ENCODE peak calls at places on chromosomes 5 and 9, in seven cellular contexts. U, R, H, D, J, T and M are unnamed samples.

GRCh38 chr9:74205071-74205470 is 292.1 kb upstream of the RORB start:
- DNase-seq in T (no peak), R (peak), D (no peak), H (no peak), U (no peak), J (no peak), M (no peak)

GRCh38 chr5:158317507-158317906 is 458.6 kb upstream of the CLINT1 start:
- DNase-seq in U (no peak), H (no peak), T (no peak), R (no peak), D (no peak), J (no peak), M (no peak)

GRCh38 chr9:6024035-6024554 is 8.7 kb upstream of the RANBP6 start:
- DNase-seq in D (peak), H (peak), J (no peak), T (peak), U (peak), R (peak), M (no peak)

GRCh38 chr5:60483046-60483445 is 216.9 kb downstream of the DEPDC1B start:
- DNase-seq in D (no peak), T (no peak), R (no peak), J (no peak), H (no peak), U (no peak), M (peak)

GRCh38 chr5:150386024-150386855 is 26.5 kb downstream of the CD74 start:
- DNase-seq in J (no peak), D (no peak), H (no peak), R (no peak), U (no peak), T (no peak), M (no peak)

GRCh38 chr9:36148652-36149051 is 12.1 kb downstream of the GLIPR2 start:
- DNase-seq in R (peak), T (no peak), U (no peak), J (peak), H (peak), D (peak), M (peak)

GRCh38 chr9:135010363-135010860 is 77.1 kb upstream of the OLFM1 start:
- DNase-seq in U (no peak), J (no peak), D (no peak), H (no peak), T (no peak), R (no peak), M (no peak)

GRCh38 chr5:65100846-65101678 is 332.3 kb downstream of the CWC27 start:
- DNase-seq in H (peak), D (peak), T (peak), U (peak), J (no peak), R (peak), M (peak)

GRCh38 chr9:75088646-75089368 is 493 bp downstream of the OSTF1 start:
- DNase-seq in H (peak), D (peak), T (peak), R (peak), J (peak), U (no peak), M (peak)

GRCh38 chr9:23598994-23599393 is 227.0 kb downstream of the ELAVL2 start:
- DNase-seq in U (no peak), J (no peak), D (no peak), R (no peak), T (no peak), H (no peak), M (no peak)

GRCh38 chr9:36970007-36970888 is 63.8 kb downstream of the PAX5 start:
- DNase-seq in T (peak), J (no peak), U (no peak), H (peak), D (no peak), R (no peak), M (no peak)

GRCh38 chr5:150706776-150707390 is 6.0 kb upstream of the RBM22 start:
- DNase-seq in R (no peak), J (no peak), H (no peak), U (no peak), D (no peak), T (no peak), M (no peak)

GRCh38 chr5:39580702-39581498 is 156.1 kb upstream of the DAB2 start:
- DNase-seq in T (no peak), D (no peak), H (no peak), R (no peak), U (no peak), J (no peak), M (peak)

GRCh38 chr5:10601246-10602030 is 37.6 kb downstream of the ANKRD33B start:
- DNase-seq in U (peak), R (peak), H (peak), D (peak), J (no peak), T (no peak), M (peak)

GRCh38 chr5:138722518-138722917 is 30.7 kb upstream of the CTNNA1 start:
- DNase-seq in D (no peak), H (no peak), J (no peak), T (no peak), R (no peak), U (no peak), M (no peak)

GRCh38 chr5:128084228-128085167 is 932 bp downstream of the SLC12A2 start:
- DNase-seq in R (peak), U (no peak), H (no peak), T (peak), J (no peak), D (no peak), M (peak)

GRCh38 chr9:98334796-98335195 is 79.3 kb upstream of the TBC1D2 start:
- DNase-seq in T (no peak), U (no peak), R (no peak), H (no peak), D (no peak), J (no peak), M (no peak)

GRCh38 chr9:85166808-85167545 is 497.4 kb downstream of the NTRK2 start:
- DNase-seq in J (no peak), U (no peak), H (no peak), T (no peak), D (no peak), R (no peak), M (no peak)

GRCh38 chr5:124411089-124411488 is 335.4 kb downstream of the ZNF608 start:
- DNase-seq in T (no peak), U (no peak), J (peak), D (no peak), R (no peak), H (no peak), M (peak)

GRCh38 chr5:74243634-74244033 is 396.9 kb downstream of the ENC1 start:
- DNase-seq in R (no peak), D (no peak), U (no peak), H (no peak), T (no peak), J (no peak), M (no peak)

GRCh38 chr9:133701981-133702797 is 36.0 kb downstream of the SARDH start:
- DNase-seq in J (no peak), D (no peak), R (no peak), H (no peak), U (no peak), T (no peak), M (peak)

GRCh38 chr5:1673042-1673674 is 126.5 kb downstream of the MRPL36 start:
- DNase-seq in H (no peak), T (peak), D (no peak), U (no peak), J (no peak), R (peak), M (peak)

GRCh38 chr5:54220230-54221040 is 89.9 kb downstream of the ARL15 start:
- DNase-seq in D (no peak), H (no peak), J (no peak), U (no peak), T (no peak), R (no peak), M (no peak)

GRCh38 chr5:173888473-173889135 is 455 bp downstream of the CPEB4 start:
- DNase-seq in T (no peak), U (no peak), D (no peak), H (no peak), J (no peak), R (peak), M (peak)

GRCh38 chr5:102453716-102454115 is 45.1 kb downstream of the SLCO6A1 start:
- DNase-seq in U (no peak), D (no peak), J (peak), R (no peak), T (no peak), H (no peak), M (no peak)

GRCh38 chr9:117917873-117918272 is 213.7 kb downstream of the TLR4 start:
- DNase-seq in T (no peak), U (no peak), H (no peak), J (no peak), R (no peak), D (no peak), M (no peak)

GRCh38 chr9:123645762-123646161 is 284.2 kb downstream of the DENND1A start:
- DNase-seq in H (no peak), U (no peak), T (no peak), D (no peak), R (no peak), J (no peak), M (no peak)

GRCh38 chr5:150109921-150110320 is 23.6 kb upstream of the CSF1R start:
- DNase-seq in H (no peak), U (peak), T (no peak), D (no peak), R (peak), J (no peak), M (no peak)

GRCh38 chr9:83583151-83584014 is 39.6 kb upstream of the IDNK start:
- DNase-seq in T (peak), R (peak), D (peak), H (peak), J (no peak), U (peak), M (peak)

GRCh38 chr5:57804500-57804899 is 321.9 kb upstream of the ACTBL2 start:
- DNase-seq in R (no peak), J (no peak), H (no peak), U (no peak), T (no peak), D (no peak), M (no peak)

GRCh38 chr9:1100945-1101344 is 50.8 kb downstream of the DMRT2 start:
- DNase-seq in J (no peak), T (peak), D (peak), H (peak), U (no peak), R (peak), M (peak)

GRCh38 chr9:35529156-35529823 is 39.4 kb downstream of the RUSC2 start:
- DNase-seq in D (no peak), R (no peak), J (no peak), H (no peak), U (no peak), T (no peak), M (no peak)

GRCh38 chr9:131669234-131670172 is 70.4 kb downstream of the RAPGEF1 start:
- DNase-seq in U (no peak), J (no peak), R (no peak), T (no peak), H (no peak), D (no peak), M (no peak)

GRCh38 chr9:123373941-123374340 is 17.9 kb downstream of the CRB2 start:
- DNase-seq in U (no peak), T (no peak), R (peak), J (no peak), D (no peak), H (no peak), M (no peak)

GRCh38 chr9:4622016-4622415 is 40.1 kb upstream of the PLPP6 start:
- DNase-seq in H (no peak), U (no peak), T (no peak), J (no peak), D (no peak), R (no peak), M (no peak)

GRCh38 chr9:137703842-137704508 is 85.2 kb downstream of the EHMT1 start:
- DNase-seq in D (no peak), R (peak), J (no peak), T (no peak), H (no peak), U (no peak), M (peak)

GRCh38 chr9:38181866-38182265 is 112.8 kb upstream of the SHB start:
- DNase-seq in D (no peak), H (no peak), U (no peak), R (no peak), T (no peak), J (no peak), M (no peak)

GRCh38 chr9:113560621-113560915 is 97.0 kb downstream of the RGS3 start:
- DNase-seq in R (no peak), T (no peak), U (no peak), H (no peak), D (no peak), J (no peak), M (no peak)

GRCh38 chr9:113562653-113563381 is 99.3 kb downstream of the RGS3 start:
- DNase-seq in R (no peak), T (no peak), U (no peak), J (no peak), H (no peak), D (no peak), M (no peak)

GRCh38 chr9:113558632-113559502 is 95.3 kb downstream of the RGS3 start:
- DNase-seq in R (peak), J (no peak), U (no peak), D (peak), H (no peak), T (no peak), M (peak)

GRCh38 chr9:113559834-113560620 is 96.5 kb downstream of the RGS3 start:
- DNase-seq in R (no peak), J (no peak), T (no peak), H (no peak), U (no peak), D (no peak), M (no peak)

DNA sequence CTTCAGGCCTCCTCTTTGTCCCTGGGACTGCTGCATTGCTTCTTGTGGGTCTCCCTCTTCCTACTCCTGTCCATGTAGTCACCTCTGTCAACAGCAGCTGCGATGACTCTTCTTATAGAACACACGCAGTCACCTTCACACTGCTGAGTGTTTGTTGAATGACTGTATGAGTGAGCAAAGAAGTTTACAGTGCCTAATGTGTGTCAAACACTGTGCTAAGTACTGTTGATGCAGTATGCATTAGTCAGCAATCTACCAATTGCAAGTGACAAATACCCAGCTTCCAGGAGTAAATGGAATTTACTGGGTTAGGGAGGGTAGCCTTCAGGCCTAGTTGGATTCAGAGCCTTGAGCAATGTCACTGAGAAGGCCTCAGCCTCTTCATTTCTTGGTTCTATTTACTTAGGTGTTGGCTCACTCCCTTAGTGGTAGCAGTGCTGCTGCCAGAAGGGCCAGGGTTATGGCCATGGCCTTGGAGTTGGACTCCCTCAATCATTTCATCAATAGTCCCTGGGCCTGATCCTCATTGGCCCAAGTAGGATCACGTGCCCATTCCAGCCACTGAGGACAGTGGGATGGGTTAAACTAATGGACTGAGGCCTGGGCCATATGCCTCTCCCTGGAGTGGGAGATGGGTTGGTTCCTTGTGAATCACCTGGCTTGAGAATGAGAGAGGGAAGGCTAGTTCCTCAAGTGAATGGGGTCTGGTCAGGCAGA is 93.5 kb downstream of the RGS3 start:
- DNase-seq in D (no peak), U (no peak), H (peak), J (no peak), T (no peak), R (no peak), M (peak)
- TF ChIP-seq CEBPB in D (no peak), U (no peak), H (no peak), J (no peak), T (no peak), R (no peak), M (no peak)

GRCh38 chr5:42366051-42366450 is 57.2 kb upstream of the GHR start:
- DNase-seq in T (no peak), H (no peak), R (no peak), U (no peak), D (no peak), J (no peak), M (no peak)

GRCh38 chr5:42361321-42361688 is 61.9 kb upstream of the GHR start:
- DNase-seq in R (no peak), H (no peak), T (no peak), U (no peak), J (no peak), D (no peak), M (no peak)

GRCh38 chr5:42360641-42361320 is 62.5 kb upstream of the GHR start:
- DNase-seq in U (no peak), R (no peak), T (no peak), D (no peak), J (no peak), H (no peak), M (no peak)

GRCh38 chr5:42360061-42360460 is 63.2 kb upstream of the GHR start:
- DNase-seq in J (no peak), U (no peak), R (no peak), T (no peak), D (no peak), H (no peak), M (peak)
- TF ChIP-seq CEBPB in J (no peak), U (no peak), R (no peak), T (no peak), D (no peak), H (no peak), M (no peak)

DNA sequence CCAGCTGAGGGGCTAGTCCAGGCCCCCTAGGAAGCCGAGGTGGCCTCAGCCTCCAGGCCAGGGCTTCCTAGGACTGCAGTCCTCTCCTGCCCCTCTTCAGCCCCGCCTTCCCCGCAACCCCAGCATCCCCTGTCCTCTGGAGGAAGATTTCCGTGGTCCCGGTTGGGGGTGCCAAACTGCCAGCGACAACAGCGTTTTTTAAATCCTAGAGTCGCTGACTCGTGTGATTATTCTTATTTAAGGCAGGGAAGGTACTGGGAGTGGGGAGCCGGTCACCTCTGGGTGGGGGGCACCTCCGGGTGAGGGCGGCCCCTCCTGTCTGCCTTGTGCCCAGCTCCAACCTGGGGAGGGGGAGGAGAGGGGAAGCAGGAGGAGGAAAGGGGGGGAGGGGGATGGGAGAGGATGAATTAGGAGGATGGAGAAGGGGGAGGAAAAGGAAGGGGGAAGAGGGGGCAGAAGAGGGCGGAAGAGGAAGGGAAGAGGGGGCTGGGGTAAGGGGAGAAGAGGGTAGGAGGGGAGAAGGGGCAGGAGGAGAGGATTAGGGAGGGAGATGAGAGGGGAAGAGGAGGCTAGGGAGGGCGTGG is 173.1 kb upstream of the IER5L start:
- DNase-seq in H (no peak), R (no peak), J (no peak), D (no peak), U (no peak), T (peak), M (no peak)
- TF ChIP-seq CEBPB in H (no peak), R (no peak), J (no peak), D (no peak), U (no peak), T (no peak), M (no peak)

DNA sequence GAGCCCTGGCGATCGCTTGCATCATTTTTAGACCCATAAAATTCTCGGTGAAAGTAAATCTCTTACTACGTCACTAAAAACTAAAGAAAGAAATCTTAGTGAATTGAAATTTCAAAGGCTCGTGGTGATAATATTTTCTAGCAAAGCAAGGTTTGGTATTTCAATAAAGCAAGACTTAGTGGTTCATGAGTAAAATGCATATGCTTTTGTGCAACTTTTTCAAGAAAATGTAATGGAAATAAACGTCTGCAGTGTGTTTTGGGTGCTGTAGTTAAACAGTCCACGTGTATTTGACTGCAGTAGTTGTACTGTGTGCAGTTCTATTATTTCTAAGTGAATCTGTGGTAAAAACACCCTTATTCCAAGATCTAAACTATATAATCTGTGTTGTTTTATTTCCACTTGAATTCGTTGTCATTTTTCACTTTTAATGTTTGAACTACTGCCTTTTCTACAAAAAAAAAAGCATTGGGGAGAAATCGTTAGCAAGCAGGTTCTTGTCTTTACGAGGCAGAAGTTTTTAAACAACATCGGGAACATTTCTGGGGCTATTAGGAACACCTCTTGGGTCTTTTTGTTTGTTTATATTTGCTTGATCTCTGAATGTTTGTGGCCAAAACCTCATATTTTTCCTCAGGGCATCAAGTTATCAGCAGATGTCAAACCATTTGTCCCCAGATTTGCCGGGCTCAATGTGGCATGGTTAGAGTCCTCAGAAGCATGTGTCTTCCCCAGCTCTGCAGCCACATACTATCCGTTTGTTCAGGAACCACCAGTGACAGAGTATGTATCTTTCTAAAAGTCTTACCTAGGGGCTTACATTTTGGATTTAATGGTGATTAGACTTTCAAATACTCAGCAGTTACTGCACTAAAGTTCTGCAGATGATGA is 960 bp downstream of the SECISBP2 start:
- DNase-seq in R (no peak), T (no peak), H (no peak), J (no peak), D (no peak), U (no peak), M (no peak)
- TF ChIP-seq CEBPB in R (peak), T (peak), H (peak), J (no peak), D (no peak), U (no peak), M (peak)

DNA sequence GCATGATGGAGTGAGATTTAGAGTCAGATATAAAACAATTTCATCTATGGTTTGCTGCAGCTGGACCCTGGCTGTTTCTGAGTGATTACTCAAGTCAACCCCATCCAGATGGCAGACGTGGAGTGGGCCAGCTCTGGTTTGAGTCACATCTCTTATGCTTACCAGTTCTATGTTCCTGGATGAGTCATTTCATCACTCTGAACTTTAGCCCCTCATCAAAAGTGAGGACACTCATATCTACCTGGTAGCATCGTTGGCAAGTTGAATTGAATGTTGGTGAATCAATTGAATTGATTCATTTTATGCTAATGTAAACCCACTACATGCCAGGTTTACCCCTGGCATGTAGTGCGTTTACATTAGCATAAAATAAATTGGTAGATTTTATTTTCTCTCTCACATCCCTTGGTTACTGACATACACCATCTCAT is 176.4 kb downstream of the FGF18 start:
- DNase-seq in H (peak), J (no peak), D (peak), U (no peak), R (no peak), T (no peak), M (peak)
- TF ChIP-seq CEBPB in H (no peak), J (no peak), D (no peak), U (peak), R (no peak), T (no peak), M (peak)